ENCODE peak calls at places on chromosome 10, in six cellular contexts. G, D, W, K, O and M are unnamed samples.

GRCh38 chr10:35390441-35390840 is 54.1 kb downstream of the CCNY start:
- DNase-seq in G (no peak), D (no peak), W (no peak), K (no peak), O (no peak), M (no peak)

GRCh38 chr10:23351914-23352313 is 7.3 kb upstream of the C10orf67 start:
- DNase-seq in G (no peak), D (peak; percentile 83), W (no peak), K (no peak), O (no peak), M (no peak)

GRCh38 chr10:7186387-7187032 is 224.3 kb downstream of the SFMBT2 start:
- DNase-seq in G (no peak), D (no peak), W (no peak), K (no peak), O (peak; percentile 32), M (no peak)

GRCh38 chr10:93357680-93358079 is 124.5 kb downstream of the MYOF start:
- DNase-seq in G (no peak), D (peak; percentile 32), W (no peak), K (peak; percentile 44), O (peak; percentile 66), M (peak; percentile 34)

GRCh38 chr10:113480828-113481502 is 71.9 kb upstream of the HABP2 start:
- DNase-seq in G (no peak), D (no peak), W (no peak), K (no peak), O (no peak), M (no peak)

GRCh38 chr10:73922007-73922863 is 11.3 kb downstream of the PLAU start:
- DNase-seq in G (no peak), D (no peak), W (no peak), K (no peak), O (no peak), M (no peak)

GRCh38 chr10:61486738-61487396 is 33.7 kb upstream of the TMEM26 start:
- DNase-seq in G (no peak), D (peak; percentile 52), W (no peak), K (no peak), O (peak; percentile 68), M (no peak)

GRCh38 chr10:30420266-30420665 is 13.7 kb upstream of the MAP3K8 start:
- DNase-seq in G (no peak), D (no peak), W (no peak), K (no peak), O (no peak), M (no peak)

GRCh38 chr10:116773306-116773705 is 30.9 kb upstream of the HSPA12A start:
- DNase-seq in G (peak; percentile 40), D (no peak), W (no peak), K (no peak), O (no peak), M (no peak)

GRCh38 chr10:20970044-20970443 is 72.9 kb upstream of the NEBL start:
- DNase-seq in G (no peak), D (no peak), W (no peak), K (no peak), O (no peak), M (no peak)

GRCh38 chr10:2714597-2714996 is 352.8 kb upstream of the PFKP start:
- DNase-seq in G (no peak), D (no peak), W (no peak), K (no peak), O (no peak), M (no peak)

GRCh38 chr10:17814981-17815380 is 5.8 kb downstream of the MRC1 start:
- DNase-seq in G (no peak), D (no peak), W (no peak), K (no peak), O (no peak), M (no peak)

GRCh38 chr10:113680172-113681111 is 730 bp downstream of the CASP7 start:
- DNase-seq in G (peak; percentile 73), D (peak; percentile 73), W (peak; percentile 35), K (peak; percentile 63), O (peak; percentile 88), M (peak; percentile 39)

GRCh38 chr10:133010095-133010837 is 67.9 kb upstream of the CFAP46 start:
- DNase-seq in G (no peak), D (no peak), W (no peak), K (no peak), O (no peak), M (peak; percentile 29)

GRCh38 chr10:2222631-2223030 is 485.3 kb upstream of the ADARB2 start:
- DNase-seq in G (no peak), D (no peak), W (no peak), K (no peak), O (no peak), M (no peak)

GRCh38 chr10:18608581-18608980 is 42.8 kb downstream of the NSUN6 start:
- DNase-seq in G (no peak), D (no peak), W (no peak), K (no peak), O (no peak), M (no peak)

GRCh38 chr10:110648743-110649651 is 4.9 kb downstream of the RBM20 start:
- DNase-seq in G (no peak), D (peak; percentile 32), W (no peak), K (no peak), O (no peak), M (no peak)

GRCh38 chr10:59129867-59130266 is 46.6 kb upstream of the PHYHIPL start:
- DNase-seq in G (no peak), D (no peak), W (no peak), K (no peak), O (no peak), M (no peak)

GRCh38 chr10:77613476-77614130 is 24.0 kb downstream of the KCNMA1 start:
- DNase-seq in G (peak; percentile 63), D (no peak), W (no peak), K (no peak), O (peak; percentile 66), M (no peak)

GRCh38 chr10:126153686-126154628 is 234.3 kb downstream of the ADAM12 start:
- DNase-seq in G (no peak), D (peak; percentile 23), W (no peak), K (no peak), O (no peak), M (no peak)

GRCh38 chr10:89115876-89116627 is 91.1 kb downstream of the CH25H start:
- DNase-seq in G (no peak), D (peak; percentile 58), W (no peak), K (no peak), O (peak; percentile 26), M (no peak)

GRCh38 chr10:77125231-77125630 is 512.4 kb downstream of the KCNMA1 start:
- DNase-seq in G (no peak), D (no peak), W (no peak), K (no peak), O (no peak), M (no peak)

GRCh38 chr10:114576132-114576487 is 82.0 kb downstream of the ABLIM1 start:
- DNase-seq in G (no peak), D (no peak), W (no peak), K (no peak), O (no peak), M (no peak)

GRCh38 chr10:43386981-43387677 is 15.7 kb downstream of the FXYD4 start:
- DNase-seq in G (peak; percentile 60), D (no peak), W (no peak), K (no peak), O (no peak), M (no peak)
- TF ChIP-seq POLR2A in G (no peak), D (no peak), W (no peak), K (no peak), O (no peak), M (no peak)

GRCh38 chr10:6145979-6146432 is 56.7 kb upstream of the PFKFB3 start:
- DNase-seq in G (no peak), D (no peak), W (no peak), K (peak; percentile 73), O (no peak), M (no peak)

GRCh38 chr10:6146921-6147320 is 55.8 kb upstream of the PFKFB3 start:
- DNase-seq in G (no peak), D (no peak), W (no peak), K (no peak), O (no peak), M (no peak)

GRCh38 chr10:6145414-6145978 is 56.7 kb downstream of the RBM17 start:
- DNase-seq in G (no peak), D (no peak), W (no peak), K (no peak), O (no peak), M (no peak)

GRCh38 chr10:6143128-6143527 is 54.3 kb downstream of the RBM17 start:
- DNase-seq in G (no peak), D (no peak), W (no peak), K (no peak), O (no peak), M (no peak)

DNA sequence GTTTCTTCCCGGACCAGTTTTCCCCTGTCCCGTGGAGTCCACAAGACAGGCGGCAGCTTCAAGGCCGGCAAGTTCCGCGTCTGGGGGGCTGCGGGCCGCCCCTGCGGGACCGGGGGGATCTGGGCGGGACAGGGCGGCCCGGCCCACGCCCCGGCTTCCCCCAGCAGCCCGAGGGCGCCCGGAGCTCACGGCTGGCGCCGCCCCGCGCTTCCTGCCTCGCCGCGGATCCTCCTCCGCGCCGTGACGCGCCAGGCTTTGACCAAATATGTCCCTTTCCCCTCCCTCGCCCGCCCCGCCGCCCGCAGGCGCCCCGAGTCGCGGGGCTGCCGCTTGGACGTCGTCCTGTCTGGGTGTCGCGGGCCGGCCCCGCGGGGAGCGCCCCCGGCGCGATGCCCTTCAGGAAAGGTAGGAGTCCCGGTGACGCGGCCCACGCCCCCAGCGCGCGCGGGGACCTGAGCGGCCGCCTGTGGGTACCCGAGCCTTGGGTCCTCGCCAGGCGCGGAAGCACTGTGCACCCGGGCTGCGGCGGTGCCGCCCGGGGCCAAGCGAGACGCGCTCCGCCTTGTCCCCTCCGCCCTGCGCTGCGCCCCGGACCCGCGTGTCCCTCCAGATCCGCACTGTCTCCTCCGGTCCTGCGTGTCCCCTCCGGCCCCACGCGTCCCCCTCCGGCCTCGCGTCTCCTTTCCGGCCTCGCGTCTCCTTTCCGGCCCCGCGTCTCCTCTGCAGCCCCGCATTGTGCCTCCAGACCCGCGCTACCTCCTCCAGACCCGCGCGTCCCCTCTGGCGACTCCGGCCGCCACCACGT is 56.0 kb downstream of the RBM17 start:
- DNase-seq in G (peak; percentile 95), D (peak; percentile 82), W (peak; percentile 94), K (peak; percentile 94), O (peak; percentile 88), M (peak; percentile 86)
- TF ChIP-seq POLR2A in G (no peak), D (peak; percentile 90), W (no peak), K (no peak), O (peak; percentile 55), M (peak; percentile 72)

DNA sequence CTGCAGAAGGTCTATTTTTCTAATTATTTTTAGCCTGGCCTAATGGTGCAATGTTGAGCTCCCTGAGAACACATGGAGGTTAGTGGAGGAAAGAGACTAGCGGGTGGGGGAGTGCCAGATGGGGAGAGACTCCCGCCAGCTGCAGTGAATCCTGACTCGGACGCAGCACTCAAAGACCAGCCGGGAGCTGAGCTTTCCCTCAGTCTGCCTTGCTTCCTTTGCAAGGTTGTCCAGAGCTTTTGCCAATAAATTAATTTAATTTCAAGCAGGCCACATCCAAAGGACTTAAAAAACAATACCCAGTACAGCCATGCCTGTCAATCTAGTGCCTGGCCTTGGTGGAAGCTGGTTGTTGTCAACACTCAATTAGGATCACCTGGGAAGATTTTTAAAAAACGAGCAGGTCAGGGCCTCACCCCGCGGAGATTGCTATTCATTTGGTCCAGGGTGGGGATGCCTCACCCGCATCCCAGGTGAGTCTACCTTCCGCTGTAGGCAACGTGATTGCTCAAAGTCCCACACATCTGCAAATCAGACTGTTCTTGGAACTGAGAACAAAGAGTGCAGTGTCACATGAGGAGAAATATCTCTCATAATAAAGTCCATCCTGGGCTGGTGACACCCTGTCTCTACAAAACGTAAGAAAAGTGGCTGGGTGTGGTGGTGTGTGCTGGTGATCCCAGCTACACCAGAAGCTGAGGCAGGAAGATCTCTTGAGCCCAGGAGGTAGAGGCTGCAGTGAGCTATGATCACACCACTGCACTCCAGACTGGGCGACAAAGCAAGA is 4.0 kb downstream of the CLRN3 start:
- DNase-seq in G (no peak), D (no peak), W (no peak), K (no peak), O (no peak), M (no peak)
- TF ChIP-seq POLR2A in G (no peak), D (no peak), W (no peak), K (no peak), O (no peak), M (no peak)

GRCh38 chr10:108561649-108562048 is 1361.7 kb downstream of the XPNPEP1 start:
- DNase-seq in G (no peak), D (no peak), W (no peak), K (no peak), O (no peak), M (peak; percentile 23)
- TF ChIP-seq POLR2A in G (no peak), D (no peak), W (no peak), K (no peak), O (no peak), M (no peak)